ENCODE peak calls at places on chromosomes 2 and 18, in seven cellular contexts. A, C, L, V, Q, B and K are unnamed samples.

GRCh38 chr2:39491653-39492052 is 54.6 kb upstream of the MAP4K3 start:
- DNase-seq in Q (no peak), A (no peak), C (no peak), L (no peak), B (no peak), V (no peak), K (no peak)

GRCh38 chr18:75204262-75204977 is 4.5 kb downstream of the PTGR3 start:
- DNase-seq in A (peak), B (no peak), L (peak), V (no peak), C (no peak), Q (no peak), K (peak)

GRCh38 chr2:65579506-65580235 is 147.3 kb upstream of the SPRED2 start:
- DNase-seq in V (no peak), C (no peak), L (no peak), A (no peak), Q (no peak), B (no peak), K (no peak)

GRCh38 chr2:67825476-67825875 is 237.3 kb downstream of the C1D start:
- DNase-seq in B (no peak), C (no peak), L (peak), A (no peak), V (no peak), Q (no peak), K (no peak)

GRCh38 chr2:133760366-133760765 is 192.1 kb upstream of the NCKAP5 start:
- DNase-seq in B (no peak), A (no peak), L (peak), V (no peak), C (no peak), Q (no peak), K (peak)

GRCh38 chr2:177753682-177754475 is 318.7 kb downstream of the PDE11A start:
- DNase-seq in L (peak), A (peak), V (no peak), Q (no peak), C (peak), B (peak), K (peak)

GRCh38 chr2:39523308-39524044 is 86.4 kb upstream of the MAP4K3 start:
- DNase-seq in L (peak), B (no peak), C (no peak), Q (no peak), V (no peak), A (no peak), K (peak)

GRCh38 chr2:170883683-170884082 is 45.4 kb upstream of the GORASP2 start:
- DNase-seq in Q (no peak), A (no peak), V (no peak), B (no peak), C (no peak), L (no peak), K (no peak)

GRCh38 chr2:95058989-95059601 is 33.6 kb downstream of the MAL start:
- DNase-seq in B (no peak), L (no peak), C (no peak), V (no peak), A (no peak), Q (no peak), K (no peak)

GRCh38 chr2:37326285-37326684 is 1.7 kb upstream of the PRKD3 start:
- DNase-seq in B (no peak), Q (no peak), L (peak), A (no peak), C (no peak), V (no peak), K (peak)

GRCh38 chr2:40955635-40956034 is 503.7 kb upstream of the SLC8A1 start:
- DNase-seq in L (peak), A (no peak), V (no peak), Q (no peak), C (no peak), B (no peak), K (no peak)

GRCh38 chr2:7045601-7046590 is 128.7 kb downstream of the RNF144A start:
- DNase-seq in C (no peak), V (no peak), A (no peak), Q (no peak), L (no peak), B (no peak), K (no peak)

GRCh38 chr2:31140151-31140550 is 1.9 kb upstream of the GALNT14 start:
- DNase-seq in C (no peak), L (no peak), B (no peak), A (no peak), V (no peak), Q (no peak), K (no peak)

GRCh38 chr18:63090334-63090733 is 229.2 kb downstream of the BCL2 start:
- DNase-seq in Q (no peak), L (no peak), B (no peak), A (peak), V (no peak), C (no peak), K (no peak)

GRCh38 chr2:8674420-8675009 is 7.3 kb upstream of the ID2 start:
- DNase-seq in Q (no peak), C (no peak), A (no peak), V (no peak), L (peak), B (no peak), K (no peak)

GRCh38 chr18:25233582-25234362 is 118.2 kb downstream of the ZNF521 start:
- DNase-seq in B (no peak), V (no peak), A (no peak), L (peak), C (no peak), Q (no peak), K (no peak)

GRCh38 chr18:50284226-50284885 is 3.0 kb upstream of the MBD1 start:
- DNase-seq in Q (no peak), B (no peak), V (no peak), C (no peak), A (no peak), L (no peak), K (peak)

GRCh38 chr2:192195548-192196418 is 1.1 kb upstream of the TMEFF2 start:
- DNase-seq in V (peak), L (peak), B (no peak), C (no peak), A (no peak), Q (peak), K (peak)

GRCh38 chr2:38260972-38261371 is 116.1 kb downstream of the ATL2 start:
- DNase-seq in B (no peak), Q (no peak), L (no peak), A (no peak), C (no peak), V (no peak), K (no peak)

GRCh38 chr2:207167129-207167923 is 1.6 kb upstream of the KLF7 start:
- DNase-seq in B (no peak), C (no peak), A (no peak), V (peak), Q (no peak), L (peak), K (no peak)

GRCh38 chr18:79903787-79904356 is 47.6 kb downstream of the SLC66A2 start:
- DNase-seq in Q (no peak), B (no peak), C (no peak), L (no peak), V (no peak), A (no peak), K (no peak)

GRCh38 chr2:183229386-183229785 is 105.1 kb downstream of the NUP35 start:
- DNase-seq in L (no peak), Q (no peak), V (no peak), A (no peak), B (no peak), C (no peak), K (peak)

GRCh38 chr2:33153008-33153407 is 206.3 kb downstream of the LTBP1 start:
- DNase-seq in Q (no peak), A (no peak), C (no peak), V (no peak), B (no peak), L (peak), K (no peak)

GRCh38 chr2:205119141-205119540 is 563.2 kb upstream of the NRP2 start:
- DNase-seq in V (no peak), A (no peak), C (no peak), L (no peak), B (no peak), Q (no peak), K (no peak)

GRCh38 chr2:237695201-237695780 is 67.9 kb downstream of the LRRFIP1 start:
- DNase-seq in Q (no peak), V (no peak), A (no peak), L (peak), B (no peak), C (no peak), K (peak)

GRCh38 chr2:23697676-23698075 is 229.2 kb downstream of the ATAD2B start:
- DNase-seq in Q (no peak), A (peak), B (no peak), L (peak), C (no peak), V (no peak), K (peak)

GRCh38 chr2:224973112-224974016 is 68.9 kb downstream of the DOCK10 start:
- DNase-seq in C (no peak), B (peak), A (no peak), Q (peak), L (no peak), V (no peak), K (peak)

GRCh38 chr18:5103286-5103685 is 93.8 kb downstream of the AKAIN1 start:
- DNase-seq in L (no peak), V (no peak), C (no peak), Q (no peak), A (no peak), B (no peak), K (no peak)

GRCh38 chr2:39837856-39838453 is 58.9 kb upstream of the THUMPD2 start:
- DNase-seq in L (peak), V (no peak), B (no peak), Q (no peak), C (no peak), A (peak), K (peak)